ENCODE peak calls at places on chromosomes 2 and 18, in ten cellular contexts. One of them, this sample, is unnamed.

GRCh38 chr2:106565599-106565998 is 78.4 kb downstream of the CD8B2 start:
- DNase-seq in SK-N-SH: no peak
- DNase-seq in AG09319: no peak
- DNase-seq in endothelial cell of umbilical vein: no peak
- DNase-seq in astrocyte of the spinal cord: no peak
- DNase-seq in body of pancreas: no peak
- DNase-seq in tibial nerve: no peak
- DNase-seq in MCF 10A: no peak
- DNase-seq in tibial artery: no peak
- DNase-seq in HFFc6: no peak
- DNase-seq in this sample: no peak

GRCh38 chr2:47128705-47129104 is 26.4 kb downstream of the STPG4 start:
- DNase-seq in SK-N-SH: no peak
- DNase-seq in AG09319: no peak
- DNase-seq in endothelial cell of umbilical vein: no peak
- DNase-seq in astrocyte of the spinal cord: no peak
- DNase-seq in body of pancreas: no peak
- DNase-seq in tibial nerve: no peak
- DNase-seq in MCF 10A: no peak
- DNase-seq in tibial artery: no peak
- DNase-seq in HFFc6: no peak
- DNase-seq in this sample: no peak

GRCh38 chr2:132974477-132975050 is 304.6 kb upstream of the LYPD1 start:
- DNase-seq in SK-N-SH: no peak
- DNase-seq in AG09319: no peak
- DNase-seq in endothelial cell of umbilical vein: no peak
- DNase-seq in astrocyte of the spinal cord: no peak
- DNase-seq in body of pancreas: no peak
- DNase-seq in tibial nerve: no peak
- DNase-seq in MCF 10A: no peak
- DNase-seq in tibial artery: no peak
- DNase-seq in HFFc6: no peak
- DNase-seq in this sample: no peak

GRCh38 chr18:27685807-27686412 is 491.0 kb downstream of the CDH2 start:
- DNase-seq in SK-N-SH: peak
- DNase-seq in AG09319: peak
- DNase-seq in endothelial cell of umbilical vein: peak
- DNase-seq in astrocyte of the spinal cord: peak
- DNase-seq in body of pancreas: peak
- DNase-seq in tibial nerve: peak
- DNase-seq in MCF 10A: peak
- DNase-seq in tibial artery: no peak
- DNase-seq in HFFc6: peak
- DNase-seq in this sample: peak

GRCh38 chr2:205610437-205610836 is 71.9 kb upstream of the NRP2 start:
- DNase-seq in SK-N-SH: no peak
- DNase-seq in AG09319: no peak
- DNase-seq in endothelial cell of umbilical vein: no peak
- DNase-seq in astrocyte of the spinal cord: no peak
- DNase-seq in body of pancreas: no peak
- DNase-seq in tibial nerve: no peak
- DNase-seq in MCF 10A: no peak
- DNase-seq in tibial artery: no peak
- DNase-seq in HFFc6: peak
- DNase-seq in this sample: no peak

GRCh38 chr2:217902281-217903141 is 100.3 kb downstream of the TNS1 start:
- DNase-seq in SK-N-SH: no peak
- DNase-seq in AG09319: no peak
- DNase-seq in endothelial cell of umbilical vein: peak
- DNase-seq in astrocyte of the spinal cord: peak
- DNase-seq in body of pancreas: peak
- DNase-seq in tibial nerve: peak
- DNase-seq in MCF 10A: peak
- DNase-seq in tibial artery: peak
- DNase-seq in HFFc6: peak
- DNase-seq in this sample: no peak

GRCh38 chr2:150126839-150127238 is 360.6 kb downstream of the RND3 start:
- DNase-seq in SK-N-SH: no peak
- DNase-seq in AG09319: no peak
- DNase-seq in endothelial cell of umbilical vein: no peak
- DNase-seq in astrocyte of the spinal cord: no peak
- DNase-seq in body of pancreas: no peak
- DNase-seq in tibial nerve: no peak
- DNase-seq in MCF 10A: no peak
- DNase-seq in tibial artery: no peak
- DNase-seq in HFFc6: no peak
- DNase-seq in this sample: no peak

GRCh38 chr2:157793053-157793612 is 83.0 kb downstream of the ACVR1 start:
- DNase-seq in SK-N-SH: no peak
- DNase-seq in AG09319: no peak
- DNase-seq in endothelial cell of umbilical vein: no peak
- DNase-seq in astrocyte of the spinal cord: peak
- DNase-seq in body of pancreas: no peak
- DNase-seq in tibial nerve: no peak
- DNase-seq in MCF 10A: no peak
- DNase-seq in tibial artery: no peak
- DNase-seq in HFFc6: no peak
- DNase-seq in this sample: no peak

GRCh38 chr2:99865818-99866676 is 276.3 kb downstream of the AFF3 start:
- DNase-seq in SK-N-SH: no peak
- DNase-seq in AG09319: no peak
- DNase-seq in endothelial cell of umbilical vein: no peak
- DNase-seq in astrocyte of the spinal cord: peak
- DNase-seq in body of pancreas: no peak
- DNase-seq in tibial nerve: no peak
- DNase-seq in MCF 10A: no peak
- DNase-seq in tibial artery: no peak
- DNase-seq in HFFc6: peak
- DNase-seq in this sample: no peak

GRCh38 chr2:100257939-100258338 is 64.4 kb downstream of the LONRF2 start:
- DNase-seq in SK-N-SH: no peak
- DNase-seq in AG09319: no peak
- DNase-seq in endothelial cell of umbilical vein: no peak
- DNase-seq in astrocyte of the spinal cord: peak
- DNase-seq in body of pancreas: no peak
- DNase-seq in tibial nerve: no peak
- DNase-seq in MCF 10A: peak
- DNase-seq in tibial artery: no peak
- DNase-seq in HFFc6: peak
- DNase-seq in this sample: no peak

GRCh38 chr2:151007365-151007764 is 254.3 kb downstream of the RBM43 start:
- DNase-seq in SK-N-SH: no peak
- DNase-seq in AG09319: no peak
- DNase-seq in endothelial cell of umbilical vein: no peak
- DNase-seq in astrocyte of the spinal cord: peak
- DNase-seq in body of pancreas: no peak
- DNase-seq in tibial nerve: no peak
- DNase-seq in MCF 10A: no peak
- DNase-seq in tibial artery: no peak
- DNase-seq in HFFc6: no peak
- DNase-seq in this sample: peak

GRCh38 chr2:28755411-28755810 is 3.8 kb downstream of the PPP1CB start:
- DNase-seq in SK-N-SH: no peak
- DNase-seq in AG09319: no peak
- DNase-seq in endothelial cell of umbilical vein: no peak
- DNase-seq in astrocyte of the spinal cord: peak
- DNase-seq in body of pancreas: no peak
- DNase-seq in tibial nerve: no peak
- DNase-seq in MCF 10A: no peak
- DNase-seq in tibial artery: no peak
- DNase-seq in HFFc6: no peak
- DNase-seq in this sample: no peak

GRCh38 chr18:7872569-7872968 is 305.5 kb downstream of the PTPRM start:
- DNase-seq in SK-N-SH: peak
- DNase-seq in AG09319: peak
- DNase-seq in endothelial cell of umbilical vein: peak
- DNase-seq in astrocyte of the spinal cord: peak
- DNase-seq in body of pancreas: no peak
- DNase-seq in tibial nerve: no peak
- DNase-seq in MCF 10A: peak
- DNase-seq in tibial artery: no peak
- DNase-seq in HFFc6: peak
- DNase-seq in this sample: no peak
- TF ChIP-seq CTCF in SK-N-SH: peak
- TF ChIP-seq CTCF in AG09319: peak
- TF ChIP-seq CTCF in endothelial cell of umbilical vein: peak
- TF ChIP-seq CTCF in astrocyte of the spinal cord: peak
- TF ChIP-seq CTCF in body of pancreas: no peak
- TF ChIP-seq CTCF in tibial nerve: no peak
- TF ChIP-seq CTCF in MCF 10A: peak
- TF ChIP-seq CTCF in tibial artery: no peak
- TF ChIP-seq CTCF in HFFc6: peak
- TF ChIP-seq CTCF in this sample: no peak

DNA sequence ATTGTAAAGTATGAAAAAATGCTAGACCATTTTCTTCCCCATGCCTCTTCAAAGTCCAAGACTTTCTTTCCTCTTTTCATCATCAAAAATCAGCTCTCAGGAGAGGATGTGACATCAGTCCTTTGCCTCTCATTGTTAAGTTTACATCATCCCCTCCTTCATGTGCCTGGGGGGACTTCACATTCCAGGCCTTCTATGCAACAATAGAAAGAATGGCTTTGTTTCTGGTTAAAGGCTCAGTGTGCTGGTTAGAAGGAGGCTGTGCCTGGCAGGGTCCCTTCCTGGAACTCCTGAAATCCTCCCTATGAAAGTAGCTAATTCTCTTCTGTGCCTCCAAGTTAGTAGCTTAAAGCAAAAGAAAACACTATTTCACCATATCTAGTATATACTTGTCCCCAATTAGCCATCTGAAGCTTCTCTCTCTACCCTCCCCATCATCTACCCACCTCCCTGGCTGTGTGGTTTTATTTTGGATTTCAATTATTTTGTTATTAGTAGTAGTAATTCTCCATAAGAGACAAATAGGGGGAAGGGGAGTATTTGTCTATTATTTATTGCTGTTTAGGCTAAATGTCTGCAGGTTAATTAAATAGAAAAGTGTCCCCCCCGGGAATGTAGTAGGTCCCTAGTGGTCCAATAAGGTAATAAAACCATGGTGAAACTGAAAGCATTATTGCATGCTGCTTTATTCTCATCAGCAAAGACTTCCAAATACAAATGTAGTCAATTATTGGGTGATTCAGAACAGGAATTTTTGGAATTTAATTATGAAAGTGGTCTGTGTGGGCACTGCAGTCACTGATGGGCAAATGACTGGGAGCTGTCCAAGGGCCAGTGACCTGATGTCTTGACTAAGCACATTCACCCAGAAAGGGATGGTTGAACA is 69.0 kb downstream of the CPO start:
- DNase-seq in SK-N-SH: peak
- DNase-seq in AG09319: no peak
- DNase-seq in endothelial cell of umbilical vein: peak
- DNase-seq in astrocyte of the spinal cord: peak
- DNase-seq in body of pancreas: no peak
- DNase-seq in tibial nerve: no peak
- DNase-seq in MCF 10A: peak
- DNase-seq in tibial artery: no peak
- DNase-seq in HFFc6: peak
- DNase-seq in this sample: peak
- TF ChIP-seq CTCF in SK-N-SH: peak
- TF ChIP-seq CTCF in AG09319: peak
- TF ChIP-seq CTCF in endothelial cell of umbilical vein: peak
- TF ChIP-seq CTCF in astrocyte of the spinal cord: peak
- TF ChIP-seq CTCF in body of pancreas: no peak
- TF ChIP-seq CTCF in tibial nerve: peak
- TF ChIP-seq CTCF in MCF 10A: peak
- TF ChIP-seq CTCF in tibial artery: no peak
- TF ChIP-seq CTCF in HFFc6: peak
- TF ChIP-seq CTCF in this sample: no peak

DNA sequence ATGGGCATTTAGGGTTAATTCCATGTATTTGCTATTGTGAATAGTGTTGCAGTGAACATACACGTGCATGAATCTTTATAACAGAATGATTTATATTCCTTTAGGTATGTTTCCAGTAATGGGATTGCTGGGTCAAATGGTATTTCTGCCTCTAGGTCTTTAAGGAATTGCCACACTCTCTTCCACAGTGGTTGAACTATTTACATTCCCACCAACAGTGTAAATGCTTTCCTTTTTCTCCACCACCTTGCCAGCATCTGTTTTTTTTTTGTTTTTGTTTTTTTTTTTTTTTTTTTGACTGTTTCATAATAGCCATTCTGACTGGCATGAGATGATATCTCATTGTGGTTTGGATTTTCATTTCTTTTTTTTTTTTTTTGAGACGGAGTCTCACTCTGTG is 62.4 kb downstream of the GTF3C3 start:
- DNase-seq in SK-N-SH: no peak
- DNase-seq in AG09319: no peak
- DNase-seq in endothelial cell of umbilical vein: no peak
- DNase-seq in astrocyte of the spinal cord: no peak
- DNase-seq in body of pancreas: no peak
- DNase-seq in tibial nerve: no peak
- DNase-seq in MCF 10A: no peak
- DNase-seq in tibial artery: no peak
- DNase-seq in HFFc6: no peak
- DNase-seq in this sample: no peak
- TF ChIP-seq CTCF in SK-N-SH: no peak
- TF ChIP-seq CTCF in AG09319: no peak
- TF ChIP-seq CTCF in endothelial cell of umbilical vein: no peak
- TF ChIP-seq CTCF in astrocyte of the spinal cord: no peak
- TF ChIP-seq CTCF in body of pancreas: no peak
- TF ChIP-seq CTCF in tibial nerve: no peak
- TF ChIP-seq CTCF in MCF 10A: no peak
- TF ChIP-seq CTCF in tibial artery: no peak
- TF ChIP-seq CTCF in HFFc6: no peak
- TF ChIP-seq CTCF in this sample: no peak

GRCh38 chr2:86037141-86037794 is 68.4 kb downstream of the POLR1A start:
- DNase-seq in SK-N-SH: no peak
- DNase-seq in AG09319: peak
- DNase-seq in endothelial cell of umbilical vein: peak
- DNase-seq in astrocyte of the spinal cord: peak
- DNase-seq in body of pancreas: peak
- DNase-seq in tibial nerve: peak
- DNase-seq in MCF 10A: no peak
- DNase-seq in tibial artery: peak
- DNase-seq in HFFc6: peak
- DNase-seq in this sample: no peak

GRCh38 chr2:86035371-86035882 is 70.3 kb downstream of the POLR1A start:
- DNase-seq in SK-N-SH: no peak
- DNase-seq in AG09319: no peak
- DNase-seq in endothelial cell of umbilical vein: no peak
- DNase-seq in astrocyte of the spinal cord: no peak
- DNase-seq in body of pancreas: no peak
- DNase-seq in tibial nerve: no peak
- DNase-seq in MCF 10A: no peak
- DNase-seq in tibial artery: no peak
- DNase-seq in HFFc6: no peak
- DNase-seq in this sample: no peak

GRCh38 chr2:86036790-86037138 is 68.9 kb downstream of the POLR1A start:
- DNase-seq in SK-N-SH: no peak
- DNase-seq in AG09319: no peak
- DNase-seq in endothelial cell of umbilical vein: no peak
- DNase-seq in astrocyte of the spinal cord: no peak
- DNase-seq in body of pancreas: peak
- DNase-seq in tibial nerve: no peak
- DNase-seq in MCF 10A: no peak
- DNase-seq in tibial artery: no peak
- DNase-seq in HFFc6: no peak
- DNase-seq in this sample: no peak

GRCh38 chr2:86037795-86038192 is 67.9 kb downstream of the POLR1A start:
- DNase-seq in SK-N-SH: no peak
- DNase-seq in AG09319: no peak
- DNase-seq in endothelial cell of umbilical vein: no peak
- DNase-seq in astrocyte of the spinal cord: no peak
- DNase-seq in body of pancreas: no peak
- DNase-seq in tibial nerve: no peak
- DNase-seq in MCF 10A: no peak
- DNase-seq in tibial artery: no peak
- DNase-seq in HFFc6: no peak
- DNase-seq in this sample: no peak

GRCh38 chr2:86035883-86036789 is 69.5 kb downstream of the POLR1A start:
- DNase-seq in SK-N-SH: peak
- DNase-seq in AG09319: peak
- DNase-seq in endothelial cell of umbilical vein: peak
- DNase-seq in astrocyte of the spinal cord: peak
- DNase-seq in body of pancreas: peak
- DNase-seq in tibial nerve: peak
- DNase-seq in MCF 10A: peak
- DNase-seq in tibial artery: peak
- DNase-seq in HFFc6: peak
- DNase-seq in this sample: peak
- TF ChIP-seq CTCF in SK-N-SH: no peak
- TF ChIP-seq CTCF in AG09319: peak
- TF ChIP-seq CTCF in endothelial cell of umbilical vein: peak
- TF ChIP-seq CTCF in astrocyte of the spinal cord: peak
- TF ChIP-seq CTCF in body of pancreas: no peak
- TF ChIP-seq CTCF in tibial nerve: peak
- TF ChIP-seq CTCF in MCF 10A: no peak
- TF ChIP-seq CTCF in tibial artery: peak
- TF ChIP-seq CTCF in HFFc6: peak
- TF ChIP-seq CTCF in this sample: peak